ENCODE peak calls at places on chromosomes 7 and 10, in nine cellular contexts. X is naive thymus-derived CD8-positive, alpha-beta T cell; V is PC-3; E is ureter; T is fibroblast of lung; R is NCI-H1930; U is OCI-LY7; P is tibial artery; C is AG10803. G is an unnamed sample.

GRCh38 chr10:100508691-100509150 is 10.9 kb downstream of the SEC31B start:
- DNase-seq in X (peak; percentile 69), V (peak; percentile 67), E (no peak), T (peak; percentile 52), R (no peak), U (peak; percentile 70), P (no peak), C (peak; percentile 50), G (peak; percentile 13)

GRCh38 chr7:123871998-123872867 is 27.3 kb downstream of the HYAL4 start:
- DNase-seq in X (peak; percentile 4), V (peak; percentile 76), E (peak; percentile 55), T (peak; percentile 23), R (peak; percentile 57), U (peak; percentile 50), P (no peak), C (peak; percentile 28), G (peak; percentile 13)

GRCh38 chr10:43986396-43986795 is 337.7 kb upstream of the ZNF32 start:
- DNase-seq in X (no peak), V (no peak), E (no peak), T (no peak), R (no peak), U (no peak), P (no peak), C (no peak), G (no peak)

GRCh38 chr10:120473593-120473992 is 16.6 kb downstream of the PLPP4 start:
- DNase-seq in X (no peak), V (no peak), E (no peak), T (peak; percentile 24), R (no peak), U (no peak), P (no peak), C (no peak), G (no peak)

GRCh38 chr7:136528329-136528728 is 340.1 kb upstream of the CHRM2 start:
- DNase-seq in X (no peak), V (peak; percentile 53), E (no peak), T (peak; percentile 92), R (no peak), U (no peak), P (no peak), C (peak; percentile 67), G (no peak)

GRCh38 chr10:14683246-14683645 is 91.5 kb downstream of the FAM107B start:
- DNase-seq in X (no peak), V (no peak), E (no peak), T (no peak), R (no peak), U (no peak), P (no peak), C (no peak), G (no peak)

GRCh38 chr7:155807805-155808550 is 4.3 kb downstream of the SHH start:
- DNase-seq in X (no peak), V (no peak), E (no peak), T (no peak), R (no peak), U (no peak), P (no peak), C (no peak), G (no peak)

GRCh38 chr10:75202321-75203096 is 8.1 kb upstream of the VDAC2 start:
- DNase-seq in X (no peak), V (peak; percentile 86), E (peak; percentile 66), T (peak; percentile 68), R (no peak), U (no peak), P (peak; percentile 56), C (peak; percentile 72), G (no peak)

GRCh38 chr7:17690030-17690429 is 250.3 kb downstream of the SNX13 start:
- DNase-seq in X (no peak), V (peak; percentile 61), E (no peak), T (peak; percentile 99), R (no peak), U (no peak), P (no peak), C (peak; percentile 91), G (no peak)